ENCODE peak calls at places on chromosome X, in six cellular contexts. W is neuronal stem cell, J is trophoblast cell, D is IMR-90, S is H1, E is H9. R is an unnamed sample. For H3K79me1, the result is how much of the 10 kb centered on the place peaks cover.

GRCh38 chrX:67538383-67538782 is 5.4 kb upstream of the AR start:
- DNase-seq in W (no peak), J (no peak), D (no peak), S (no peak), E (no peak), R (no peak)

GRCh38 chrX:13029341-13029740 is 15.1 kb downstream of the FAM9C start:
- DNase-seq in W (no peak), J (no peak), D (peak), S (no peak), E (peak), R (peak)

GRCh38 chrX:53642326-53642725 is 44.2 kb downstream of the HUWE1 start:
- DNase-seq in W (no peak), J (no peak), D (no peak), S (no peak), E (no peak), R (no peak)

GRCh38 chrX:39730671-39731389 is 366.9 kb downstream of the BCOR start:
- DNase-seq in W (peak), J (peak), D (peak), S (peak), E (peak), R (peak)

GRCh38 chrX:72272868-72273267 is 4.2 kb downstream of the RPS4X start:
- DNase-seq in W (no peak), J (no peak), D (peak), S (no peak), E (no peak), R (peak)

GRCh38 chrX:68599256-68600152 is 48.0 kb upstream of the STARD8 start:
- DNase-seq in W (no peak), J (peak), D (peak), S (peak), E (no peak), R (peak)

GRCh38 chrX:19721726-19722370 is 165.6 kb downstream of the SH3KBP1 start:
- DNase-seq in W (no peak), J (no peak), D (no peak), S (no peak), E (no peak), R (peak)

GRCh38 chrX:38878674-38879375 is 77.6 kb downstream of the MID1IP1 start:
- DNase-seq in W (no peak), J (no peak), D (no peak), S (no peak), E (no peak), R (no peak)

GRCh38 chrX:119488749-119489148 is 20.5 kb downstream of the SLC25A5 start:
- DNase-seq in W (no peak), J (peak), D (peak), S (peak), E (no peak), R (peak)

GRCh38 chrX:24498975-24499374 is 33.9 kb downstream of the PDK3 start:
- DNase-seq in W (no peak), J (no peak), D (peak), S (no peak), E (no peak), R (peak)

GRCh38 chrX:107825698-107826285 is at the start of gene MID2:
- DNase-seq in W (peak), J (peak), D (no peak), S (peak), E (peak), R (peak)

GRCh38 chrX:37779857-37780256 is at the start of gene CYBB:
- DNase-seq in W (no peak), J (no peak), D (no peak), S (no peak), E (no peak), R (no peak)

GRCh38 chrX:153878969-153879653 is 6.9 kb downstream of the L1CAM start:
- DNase-seq in W (no peak), J (no peak), D (no peak), S (no peak), E (peak), R (no peak)

GRCh38 chrX:36898301-36898700 is 109.9 kb upstream of the FAM47C start:
- DNase-seq in W (no peak), J (no peak), D (peak), S (no peak), E (no peak), R (peak)

GRCh38 chrX:104750146-104750699 is 184.2 kb downstream of the IL1RAPL2 start:
- DNase-seq in W (no peak), J (no peak), D (no peak), S (no peak), E (no peak), R (no peak)

GRCh38 chrX:45689971-45690370 is 489.3 kb upstream of the DIPK2B start:
- DNase-seq in W (no peak), J (no peak), D (no peak), S (no peak), E (no peak), R (no peak)

GRCh38 chrX:131058136-131058868 is at the start of gene ARHGAP36:
- DNase-seq in W (no peak), J (no peak), D (no peak), S (no peak), E (peak), R (peak)

GRCh38 chrX:17984415-17984814 is 123.3 kb upstream of the RAI2 start:
- DNase-seq in W (no peak), J (no peak), D (no peak), S (no peak), E (no peak), R (no peak)

GRCh38 chrX:119981286-119982070 is 37.9 kb upstream of the NKAP start:
- DNase-seq in W (no peak), J (peak), D (peak), S (peak), E (peak), R (peak)

GRCh38 chrX:19579485-19579884 is 64.2 kb upstream of the MAP3K15 start:
- DNase-seq in W (no peak), J (no peak), D (peak), S (no peak), E (no peak), R (peak)

GRCh38 chrX:23898412-23898959 is 9.3 kb downstream of the APOO start:
- DNase-seq in W (no peak), J (no peak), D (peak), S (no peak), E (no peak), R (peak)

GRCh38 chrX:26778320-26778888 is 562.4 kb downstream of the MAGEB5 start:
- DNase-seq in W (peak), J (no peak), D (no peak), S (no peak), E (no peak), R (no peak)

GRCh38 chrX:141221611-141222010 is 20.7 kb downstream of the SPANXC start:
- DNase-seq in W (no peak), J (no peak), D (no peak), S (no peak), E (no peak), R (peak)

GRCh38 chrX:151713859-151714258 is 2.0 kb upstream of the FATE1 start:
- DNase-seq in W (no peak), J (no peak), D (no peak), S (peak), E (peak), R (no peak)

GRCh38 chrX:10401239-10401638 is 219.1 kb downstream of the MID1 start:
- DNase-seq in W (no peak), J (no peak), D (peak), S (no peak), E (no peak), R (no peak)

GRCh38 chrX:31837445-31837844 is 765.6 kb upstream of the FTHL17 start:
- DNase-seq in W (no peak), J (no peak), D (no peak), S (no peak), E (no peak), R (no peak)
- H3K79me1 ChIP-seq in W (under half), J (under half), D (under half), S (under half), E (under half), R (under half)

DNA sequence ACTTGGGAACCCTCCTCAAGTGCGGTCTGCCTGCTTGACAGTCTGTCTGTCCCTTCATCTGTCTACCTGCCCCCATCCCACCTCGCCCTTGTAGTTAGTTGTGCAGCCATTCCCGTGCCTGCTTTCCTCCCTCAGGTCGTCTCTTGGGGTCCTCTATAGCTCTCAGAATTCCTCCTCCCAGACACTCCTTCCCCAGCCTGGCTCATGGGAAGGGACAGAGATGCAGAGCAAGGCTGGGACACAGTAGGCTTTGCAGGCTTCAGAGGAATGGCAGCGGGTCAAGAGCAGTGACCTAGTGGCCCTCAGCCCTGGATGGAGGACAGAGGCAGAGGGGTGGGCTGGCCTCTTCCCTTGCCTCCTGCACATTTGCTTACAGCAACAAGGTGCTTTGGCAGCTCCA is 18.3 kb downstream of the TMEM31 start:
- DNase-seq in W (no peak), J (no peak), D (no peak), S (no peak), E (no peak), R (no peak)
- H2BK120ac ChIP-seq in W (no peak), J (no peak), D (no peak), S (no peak), E (no peak), R (no peak)

GRCh38 chrX:9340619-9341304 is 124.1 kb upstream of the TBL1X start:
- DNase-seq in W (no peak), J (no peak), D (peak), S (no peak), E (peak), R (peak)
- H2AFZ ChIP-seq in W (peak), J (no peak), D (peak), S (no peak), E (no peak), R (no peak)

DNA sequence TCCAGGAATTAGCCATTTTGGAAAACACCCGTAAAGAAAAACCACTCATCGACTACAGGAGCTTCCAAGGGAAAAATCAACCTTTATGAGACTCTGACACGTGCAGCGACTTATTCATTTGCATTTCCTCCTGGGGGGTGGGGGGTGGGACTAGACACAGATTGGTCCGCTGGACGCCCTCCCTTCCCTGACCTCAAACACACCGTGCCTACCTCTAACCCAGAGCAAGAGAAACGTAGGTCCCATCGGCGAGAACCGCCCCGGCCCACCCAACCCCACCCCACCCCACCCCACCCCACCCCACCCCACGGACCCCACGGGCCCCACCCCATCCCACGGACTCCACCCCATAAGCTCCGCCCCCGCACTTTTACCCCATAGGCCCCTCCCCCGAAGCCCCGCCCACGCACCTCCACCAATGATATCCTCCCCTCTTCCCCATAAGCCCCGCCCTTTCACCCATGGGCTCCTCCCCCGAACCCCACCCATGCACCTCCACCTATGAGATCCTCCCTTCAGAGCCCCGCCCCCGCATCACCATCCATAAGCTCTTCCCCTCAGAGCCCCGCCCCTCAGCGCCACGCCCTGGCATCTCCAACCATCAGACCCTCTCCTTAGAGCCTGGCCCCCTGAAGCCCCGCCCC is 1.1 kb downstream of the GTPBP6 start:
- DNase-seq in W (no peak), J (no peak), D (no peak), S (no peak), E (no peak), R (no peak)
- H3K79me1 ChIP-seq in W (under half), J (under half), D (under half), S (under half), E (under half), R (under half)

DNA sequence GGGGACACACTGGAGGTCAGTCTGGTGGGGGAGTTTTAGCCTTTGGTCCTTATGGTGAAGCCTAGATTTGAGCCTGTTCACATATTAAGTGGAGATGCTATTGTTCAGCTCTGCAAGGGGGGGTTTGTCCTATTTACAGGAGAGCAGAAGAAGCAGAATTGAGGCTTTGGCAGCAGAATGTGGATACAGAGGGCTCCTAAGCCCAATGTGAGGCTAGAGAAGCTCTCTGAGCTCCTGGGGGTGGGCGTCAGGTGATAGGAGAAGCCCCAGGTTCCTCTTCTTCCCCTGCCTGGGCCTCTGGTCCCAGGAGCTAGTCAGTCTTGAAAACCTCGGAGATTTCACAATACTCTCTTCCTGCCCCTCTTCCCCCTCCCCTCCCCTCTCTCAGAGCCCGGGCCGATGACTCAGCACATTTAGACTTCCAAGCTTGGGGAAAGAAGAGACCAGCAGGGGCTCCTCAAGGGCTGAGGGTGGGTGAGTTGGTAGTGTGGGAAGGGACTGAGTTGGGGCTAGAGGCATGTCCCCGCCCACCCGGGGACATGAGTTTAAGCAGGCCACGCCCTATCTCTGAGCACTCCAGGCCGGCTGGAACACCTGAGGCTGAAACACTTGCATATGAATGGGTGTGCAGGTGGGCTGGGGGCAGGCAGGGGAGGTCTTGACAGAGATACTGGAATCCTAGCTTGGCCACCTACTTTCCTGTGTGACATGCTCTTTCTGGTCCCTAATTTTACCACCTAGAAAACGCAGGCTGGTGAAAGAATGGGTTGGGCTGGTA is 3.4 kb downstream of the TFE3 start:
- DNase-seq in W (peak), J (peak), D (peak), S (peak), E (peak), R (peak)
- H2BK120ac ChIP-seq in W (no peak), J (no peak), D (peak), S (peak), E (no peak), R (peak)

R was measured in mesenchymal stem cell.